ENCODE peak calls at places on chromosomes 7 and 10, in five cellular contexts. V is mesenchymal stem cell, Y is IMR-90, E is trophoblast cell, U is H9. I is an unnamed sample.

GRCh38 chr10:91570220-91570619 is 62.7 kb downstream of the PPP1R3C start:
- DNase-seq in V (no peak), Y (no peak), E (no peak), U (no peak), I (no peak)

GRCh38 chr10:33186150-33186549 is 148.3 kb downstream of the NRP1 start:
- DNase-seq in V (no peak), Y (no peak), E (no peak), U (no peak), I (no peak)

GRCh38 chr7:156607332-156608175 is 33.0 kb upstream of the RNF32 start:
- DNase-seq in V (no peak), Y (peak), E (no peak), U (no peak), I (no peak)

GRCh38 chr7:129571201-129571600 is 40.3 kb upstream of the NRF1 start:
- DNase-seq in V (no peak), Y (no peak), E (peak), U (no peak), I (no peak)

GRCh38 chr7:92251181-92251580 is 5.4 kb downstream of the ANKIB1 start:
- DNase-seq in V (no peak), Y (no peak), E (no peak), U (no peak), I (no peak)

GRCh38 chr7:157276731-157277562 is 59.9 kb upstream of the DNAJB6 start:
- DNase-seq in V (peak), Y (peak), E (no peak), U (no peak), I (no peak)

GRCh38 chr10:4013651-4014085 is 228.7 kb upstream of the KLF6 start:
- DNase-seq in V (no peak), Y (no peak), E (no peak), U (no peak), I (no peak)

GRCh38 chr10:112927980-112928379 is 22.1 kb upstream of the TCF7L2 start:
- DNase-seq in V (no peak), Y (no peak), E (no peak), U (no peak), I (no peak)

GRCh38 chr10:35412900-35413491 is 76.7 kb downstream of the CCNY start:
- DNase-seq in V (no peak), Y (peak), E (no peak), U (no peak), I (no peak)

GRCh38 chr10:24180891-24181290 is 28.0 kb upstream of the KIAA1217 start:
- DNase-seq in V (no peak), Y (no peak), E (no peak), U (no peak), I (no peak)

DNA sequence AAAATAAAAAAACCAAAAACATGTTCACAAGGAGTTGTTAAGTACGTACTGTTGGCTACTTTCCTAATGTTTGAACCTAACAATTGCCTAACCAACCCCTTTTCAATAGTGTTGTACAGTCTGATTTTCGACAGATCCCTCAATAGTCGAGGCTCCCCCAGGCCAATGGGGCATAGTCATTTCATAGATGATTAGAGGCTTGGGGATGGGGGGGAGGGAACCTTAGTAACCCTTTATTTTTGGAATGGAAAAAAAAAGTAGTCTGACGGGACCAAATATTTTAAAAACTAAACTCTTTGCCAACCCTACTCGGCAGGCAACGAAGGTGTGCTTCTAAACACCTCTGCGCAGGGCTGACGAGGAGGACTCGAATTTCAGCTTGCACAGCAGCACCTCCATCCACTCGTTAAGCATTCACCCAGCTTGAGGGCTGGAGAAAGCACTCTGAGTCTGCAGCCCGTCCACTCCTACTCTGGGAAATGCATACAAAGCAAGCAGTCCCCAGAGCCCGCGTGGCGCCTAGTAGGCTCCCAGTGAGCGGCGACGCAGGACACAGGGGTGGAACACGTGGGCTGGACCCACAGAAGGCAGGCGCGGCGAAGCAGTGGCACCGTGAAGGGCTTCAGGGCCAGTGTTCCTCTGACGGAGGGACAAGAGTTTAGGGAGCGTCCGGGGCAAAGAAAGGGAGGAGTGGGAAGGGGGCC is 892 bp downstream of the PUS7 start:
- DNase-seq in V (peak), Y (peak), E (peak), U (peak), I (peak)
- H3K14ac ChIP-seq in V (no peak), Y (peak), E (peak), U (peak), I (peak)

GRCh38 chr10:126063353-126063791 is 167.0 kb downstream of the FANK1 start:
- DNase-seq in V (peak), Y (peak), E (no peak), U (no peak), I (no peak)

GRCh38 chr10:126061526-126061925 is 165.2 kb downstream of the FANK1 start:
- DNase-seq in V (no peak), Y (no peak), E (no peak), U (no peak), I (no peak)

GRCh38 chr10:126060232-126060935 is 164.0 kb downstream of the FANK1 start:
- DNase-seq in V (peak), Y (peak), E (no peak), U (no peak), I (no peak)

GRCh38 chr10:126064512-126064911 is 168.1 kb downstream of the FANK1 start:
- DNase-seq in V (no peak), Y (no peak), E (no peak), U (no peak), I (no peak)

DNA sequence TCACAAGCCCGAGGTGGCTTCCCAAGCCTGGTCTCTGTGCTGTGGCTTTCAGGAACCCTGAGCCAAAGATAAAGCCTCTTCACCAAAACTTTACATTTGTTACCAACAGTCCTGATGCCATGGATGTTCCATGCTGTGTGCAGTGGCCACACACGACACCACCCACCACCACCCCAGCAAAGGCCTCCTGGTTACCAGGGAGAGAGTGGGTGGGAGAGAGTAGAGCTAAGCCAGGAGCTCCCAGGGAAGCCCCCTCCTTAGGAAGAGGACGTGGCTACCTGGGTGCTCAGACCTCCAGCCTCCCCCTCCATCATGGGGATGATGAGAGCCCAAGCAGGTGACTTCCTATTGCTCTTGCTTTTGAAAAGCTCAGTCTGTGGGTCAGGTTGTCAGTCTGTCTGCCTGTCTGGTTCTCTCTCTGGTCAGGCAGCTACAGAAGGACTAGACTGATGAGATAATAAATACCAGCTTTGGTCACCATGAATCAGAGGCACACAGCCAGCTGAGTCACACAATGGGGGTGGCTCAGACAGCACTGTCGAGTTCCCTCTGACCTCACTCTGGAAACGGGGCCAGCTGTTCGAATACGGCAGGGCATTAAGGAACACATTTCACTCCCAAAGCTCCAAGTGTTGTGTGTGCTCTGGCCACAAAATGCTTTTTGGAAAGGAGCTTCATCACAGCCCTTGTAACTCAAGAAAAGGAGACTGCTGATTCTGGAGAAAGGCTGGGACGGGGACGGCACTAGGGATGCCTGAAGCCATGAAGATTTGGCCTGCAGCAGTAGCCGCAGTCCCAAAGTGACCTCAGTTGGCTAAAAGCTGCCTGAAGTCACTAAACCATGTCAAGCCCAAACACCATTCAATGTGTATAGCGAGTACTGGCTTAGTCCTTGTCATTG is 166.0 kb downstream of the FANK1 start:
- DNase-seq in V (peak), Y (peak), E (peak), U (no peak), I (no peak)
- H3K27ac ChIP-seq in V (peak), Y (peak), E (peak), U (no peak), I (no peak)

DNA sequence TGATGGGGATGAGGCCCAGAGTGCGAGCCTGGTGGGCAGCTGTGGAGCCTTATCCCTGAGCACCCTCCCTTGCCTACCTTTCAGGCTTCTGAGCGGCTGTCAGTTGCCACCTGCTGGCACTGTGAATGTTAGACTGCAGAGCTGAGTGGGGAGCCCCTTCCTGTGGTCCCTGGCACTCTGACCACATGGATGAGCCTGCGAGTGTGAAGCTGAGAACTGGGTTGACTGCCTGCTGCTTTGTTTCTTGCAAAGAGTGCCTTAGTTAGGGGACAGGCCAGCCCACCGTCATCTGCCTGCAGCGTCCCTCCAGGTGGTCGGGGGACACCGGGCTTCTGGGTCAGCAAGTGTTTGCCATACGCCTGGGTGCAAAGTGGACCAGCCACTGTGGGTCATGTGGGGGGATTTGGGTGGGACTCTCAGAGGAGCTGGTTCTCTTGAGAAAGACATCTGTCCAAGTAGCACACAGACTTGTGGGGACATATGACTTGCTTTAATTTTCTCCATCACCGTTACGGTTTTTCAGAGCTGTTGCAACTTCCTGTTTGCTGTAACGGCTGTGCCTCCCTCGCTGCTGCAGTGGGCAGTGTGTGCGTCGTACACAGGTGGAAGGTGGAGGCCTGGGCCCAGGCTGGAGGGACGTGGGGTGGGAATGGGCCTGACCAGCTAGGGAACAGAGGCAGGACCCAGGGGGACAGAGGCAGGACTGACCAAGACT is 13.7 kb downstream of the INPP5A start:
- DNase-seq in V (no peak), Y (no peak), E (no peak), U (no peak), I (no peak)
- H3K4me2 ChIP-seq in V (no peak), Y (no peak), E (no peak), U (no peak), I (no peak)

GRCh38 chr7:76231583-76231982 is 29.9 kb downstream of the SRRM3 start:
- DNase-seq in V (no peak), Y (no peak), E (no peak), U (no peak), I (no peak)
- H3K14ac ChIP-seq in V (no peak), Y (no peak), E (no peak), U (no peak), I (no peak)

GRCh38 chr10:75428434-75429158 is 2.8 kb upstream of the LRMDA start:
- DNase-seq in V (peak), Y (peak), E (no peak), U (no peak), I (no peak)

GRCh38 chr10:75422913-75423312 is 8.5 kb upstream of the LRMDA start:
- DNase-seq in V (no peak), Y (no peak), E (no peak), U (no peak), I (no peak)

GRCh38 chr10:75425291-75426079 is 5.9 kb upstream of the LRMDA start:
- DNase-seq in V (no peak), Y (no peak), E (no peak), U (no peak), I (no peak)

GRCh38 chr10:75426880-75427279 is 4.5 kb upstream of the LRMDA start:
- DNase-seq in V (no peak), Y (no peak), E (no peak), U (no peak), I (no peak)

DNA sequence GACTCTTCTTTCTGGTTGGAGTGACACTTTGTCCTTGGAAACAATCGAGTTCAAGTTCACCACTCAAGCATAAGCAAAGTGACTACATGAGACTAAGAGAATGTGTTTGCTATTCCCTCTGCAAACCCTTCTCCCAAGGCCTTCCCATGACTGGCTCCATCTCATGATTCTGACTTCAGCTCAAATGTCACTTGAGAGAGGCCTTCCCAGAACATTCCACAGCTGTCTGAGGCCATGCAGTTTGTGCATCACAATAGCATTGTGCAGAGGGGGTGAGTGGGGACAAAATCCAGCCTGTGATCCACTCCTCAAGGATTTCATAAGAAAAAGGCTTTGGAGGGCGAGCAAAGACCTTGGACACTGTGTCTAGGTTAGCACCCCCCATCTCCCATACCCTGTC is 6.9 kb upstream of the LRMDA start:
- DNase-seq in V (no peak), Y (no peak), E (no peak), U (no peak), I (no peak)
- H3K27ac ChIP-seq in V (no peak), Y (no peak), E (no peak), U (no peak), I (no peak)

GRCh38 chr7:133110312-133110711 is 28.4 kb upstream of the CHCHD3 start:
- DNase-seq in V (no peak), Y (no peak), E (no peak), U (no peak), I (no peak)
- H3K4me2 ChIP-seq in V (no peak), Y (no peak), E (no peak), U (no peak), I (no peak)

DNA sequence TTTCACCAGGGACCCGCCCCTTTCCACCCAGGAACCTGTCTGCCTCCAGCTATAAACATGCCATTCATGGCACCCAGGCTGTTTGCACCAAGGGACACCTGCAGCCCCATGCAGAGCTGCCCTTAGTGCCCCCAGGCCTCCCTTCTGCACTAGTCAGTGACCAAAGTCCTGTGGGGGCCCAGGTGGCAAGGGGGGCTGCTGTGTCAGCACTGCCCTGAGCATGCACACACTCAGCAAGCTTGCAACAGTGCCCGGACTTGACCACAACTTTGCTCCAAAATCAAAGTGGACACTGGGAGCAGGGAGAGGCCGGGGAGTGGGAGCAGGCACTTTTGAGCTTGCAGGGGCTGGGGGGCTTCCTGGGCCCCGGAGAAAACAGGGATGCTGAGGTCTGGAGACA is 192.9 kb upstream of the MBL2 start:
- DNase-seq in V (no peak), Y (no peak), E (no peak), U (no peak), I (no peak)
- H3K14ac ChIP-seq in V (no peak), Y (no peak), E (no peak), U (peak), I (no peak)

GRCh38 chr10:127913368-127913759 is 6.5 kb downstream of the PTPRE start:
- DNase-seq in V (no peak), Y (no peak), E (no peak), U (no peak), I (no peak)

GRCh38 chr10:127916826-127917225 is 9.9 kb downstream of the PTPRE start:
- DNase-seq in V (no peak), Y (no peak), E (no peak), U (peak), I (no peak)

GRCh38 chr10:127912607-127913367 is 5.9 kb downstream of the PTPRE start:
- DNase-seq in V (no peak), Y (no peak), E (no peak), U (no peak), I (no peak)

GRCh38 chr10:127918570-127918969 is 11.7 kb downstream of the PTPRE start:
- DNase-seq in V (no peak), Y (no peak), E (no peak), U (no peak), I (no peak)

GRCh38 chr10:127915324-127915723 is 8.4 kb downstream of the PTPRE start:
- DNase-seq in V (no peak), Y (no peak), E (no peak), U (no peak), I (no peak)
- H3K27ac ChIP-seq in V (no peak), Y (no peak), E (no peak), U (no peak), I (no peak)

GRCh38 chr7:106731207-106731606 is 70.2 kb upstream of the CCDC71L start:
- DNase-seq in V (peak), Y (no peak), E (no peak), U (no peak), I (no peak)
- H3K4me2 ChIP-seq in V (no peak), Y (peak), E (no peak), U (no peak), I (no peak)